ENCODE peak calls at places on chromosomes 6 and 20, in eight cellular contexts. K is fibroblast of lung, P is GM23248, Q is left ventricle myocardium inferior, X is stomach, L is PC-3, S is colonic mucosa, R is tibial artery. G is an unnamed sample.

GRCh38 chr6:20605581-20605980 is 71.3 kb downstream of the CDKAL1 start:
- DNase-seq in K (peak; percentile 78), P (peak; percentile 52), Q (no peak), X (no peak), L (no peak), S (no peak), R (no peak), G (no peak)

GRCh38 chr20:32159766-32160221 is 47.7 kb downstream of the PLAGL2 start:
- DNase-seq in K (no peak), P (no peak), Q (no peak), X (no peak), L (no peak), S (no peak), R (no peak), G (peak; percentile 49)

GRCh38 chr6:16064687-16065086 is 64.2 kb upstream of the MYLIP start:
- DNase-seq in K (no peak), P (no peak), Q (no peak), X (no peak), L (no peak), S (no peak), R (no peak), G (no peak)

GRCh38 chr6:125201961-125202729 is 48.6 kb downstream of the TPD52L1 start:
- DNase-seq in K (peak; percentile 93), P (peak; percentile 79), Q (peak; percentile 47), X (peak; percentile 67), L (peak; percentile 88), S (peak; percentile 78), R (peak; percentile 57), G (peak; percentile 81)

GRCh38 chr20:48797850-48798747 is 29.7 kb downstream of the PREX1 start:
- DNase-seq in K (no peak), P (no peak), Q (no peak), X (no peak), L (no peak), S (no peak), R (no peak), G (peak; percentile 54)

GRCh38 chr6:20024316-20024673 is 187.1 kb downstream of the ID4 start:
- DNase-seq in K (no peak), P (no peak), Q (no peak), X (no peak), L (no peak), S (no peak), R (no peak), G (no peak)

GRCh38 chr20:58579819-58580492 is 64.8 kb upstream of the APCDD1L start:
- DNase-seq in K (no peak), P (no peak), Q (no peak), X (no peak), L (no peak), S (no peak), R (peak; percentile 8), G (peak; percentile 17)

GRCh38 chr6:129501401-129502051 is 208.5 kb downstream of the ARHGAP18 start:
- DNase-seq in K (peak; percentile 99), P (peak; percentile 97), Q (no peak), X (peak; percentile 33), L (peak; percentile 91), S (no peak), R (peak; percentile 63), G (peak; percentile 78)

GRCh38 chr20:25054995-25055629 is 2.8 kb downstream of the ACSS1 start:
- DNase-seq in K (peak; percentile 10), P (peak; percentile 77), Q (no peak), X (peak; percentile 24), L (peak; percentile 53), S (no peak), R (peak; percentile 9), G (no peak)

GRCh38 chr20:62317167-62317655 is 14.4 kb downstream of the ADRM1 start:
- DNase-seq in K (no peak), P (no peak), Q (no peak), X (no peak), L (no peak), S (no peak), R (no peak), G (no peak)

GRCh38 chr6:14349507-14349906 is 231.9 kb downstream of the CD83 start:
- DNase-seq in K (no peak), P (no peak), Q (no peak), X (no peak), L (no peak), S (no peak), R (no peak), G (no peak)

GRCh38 chr6:125784365-125784764 is 6.4 kb upstream of the NCOA7 start:
- DNase-seq in K (peak; percentile 28), P (peak; percentile 10), Q (no peak), X (no peak), L (peak; percentile 62), S (no peak), R (no peak), G (no peak)

GRCh38 chr6:160430741-160431140 is 82.6 kb downstream of the SLC22A3 start:
- DNase-seq in K (no peak), P (peak; percentile 2), Q (no peak), X (no peak), L (no peak), S (no peak), R (no peak), G (no peak)

GRCh38 chr6:112332274-112332673 is 14.9 kb upstream of the RFPL4B start:
- DNase-seq in K (peak; percentile 65), P (peak; percentile 77), Q (no peak), X (no peak), L (no peak), S (no peak), R (no peak), G (no peak)

GRCh38 chr6:30326446-30327231 is at the start of gene TRIM39:
- DNase-seq in K (peak; percentile 81), P (peak; percentile 94), Q (peak; percentile 89), X (peak; percentile 88), L (peak; percentile 73), S (peak; percentile 89), R (peak; percentile 89), G (peak; percentile 94)

GRCh38 chr6:42230320-42231034 is 12.8 kb upstream of the MRPS10 start:
- DNase-seq in K (no peak), P (peak; percentile 32), Q (no peak), X (no peak), L (peak; percentile 66), S (no peak), R (no peak), G (peak; percentile 37)

DNA sequence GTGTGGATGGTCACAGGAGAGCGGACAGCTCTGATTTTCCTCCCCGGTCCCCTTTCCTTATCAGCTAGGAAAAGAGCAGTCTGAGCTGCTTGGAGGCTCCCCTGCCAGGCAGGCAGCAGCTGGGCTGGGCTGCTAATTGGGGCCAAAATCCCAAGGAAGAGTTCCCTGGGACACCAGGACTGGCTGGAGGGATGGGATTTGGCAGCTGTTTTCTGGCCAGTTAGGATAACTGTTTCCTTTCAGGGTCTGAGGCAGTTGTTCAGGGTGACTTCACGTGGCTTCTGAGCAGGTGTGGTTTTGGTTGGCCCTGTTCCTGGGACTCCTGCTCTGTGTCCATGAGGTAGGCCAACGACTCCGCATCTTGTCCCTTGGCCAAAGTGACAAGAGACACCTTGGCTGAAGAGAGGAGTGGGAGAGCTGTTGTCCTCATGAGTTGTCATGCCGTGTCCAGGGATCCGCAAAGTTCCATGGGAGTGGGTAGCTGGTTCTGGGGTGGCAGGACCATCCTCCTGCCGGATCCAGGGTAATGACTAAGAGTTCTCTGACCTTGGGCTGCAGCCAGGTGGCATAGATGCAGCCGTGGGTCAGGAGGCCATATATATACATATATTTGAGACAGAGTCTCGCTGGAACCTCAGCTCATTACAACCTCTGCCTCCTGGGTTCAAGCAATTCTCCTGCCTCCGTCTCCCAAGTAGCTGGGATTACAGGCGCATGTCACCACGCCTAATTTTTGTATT is 21.2 kb downstream of the MRPS18A start:
- DNase-seq in K (no peak), P (no peak), Q (no peak), X (no peak), L (peak; percentile 3), S (no peak), R (no peak), G (peak; percentile 46)
- H3K4me1 ChIP-seq in K (peaks cover 6% of the 10 kb centered on the region), P (peaks cover 30% of the 10 kb centered on the region), Q (peaks cover 44% of the 10 kb centered on the region), X (peaks cover 44% of the 10 kb centered on the region), L (peaks cover 46% of the 10 kb centered on the region), S (peaks cover 17% of the 10 kb centered on the region), R (peaks cover 37% of the 10 kb centered on the region), G (no peaks in the 10 kb centered on the region)

DNA sequence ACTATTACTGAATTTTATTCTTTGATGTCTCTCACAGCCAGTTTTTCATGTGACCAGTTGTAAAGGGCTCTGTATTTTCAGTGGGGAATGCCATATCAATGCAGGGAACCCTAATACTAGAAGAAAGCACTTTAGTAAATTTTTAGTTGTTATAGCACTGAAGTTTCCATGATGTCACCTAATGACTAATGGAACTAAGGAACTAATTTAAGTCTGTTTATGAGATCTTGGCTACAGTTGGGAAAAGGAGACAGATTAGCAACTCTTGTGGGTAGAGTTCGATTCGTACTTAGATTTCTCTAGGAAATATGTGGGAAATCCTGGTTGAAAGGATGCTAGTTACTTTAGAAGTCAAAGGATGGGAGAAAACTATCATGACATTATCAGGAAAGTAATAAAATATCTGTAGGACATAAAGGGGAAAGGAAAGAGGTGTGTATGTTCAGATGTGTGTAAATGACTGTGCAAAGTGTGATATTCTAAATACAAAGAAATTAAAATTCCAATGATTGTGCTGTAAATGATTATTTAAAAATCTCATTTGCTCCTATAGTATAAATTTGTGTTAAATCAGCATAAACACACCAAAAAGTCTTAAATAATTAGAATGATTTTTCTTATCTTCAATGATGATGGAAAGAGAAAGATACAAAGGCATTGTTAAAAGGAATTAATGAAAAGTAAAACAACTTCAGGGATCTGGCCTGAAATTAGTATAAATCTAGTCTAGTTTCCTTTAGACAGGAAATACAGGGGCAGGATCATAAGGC is 103.4 kb downstream of the LRRC1 start:
- DNase-seq in K (peak; percentile 77), P (peak; percentile 72), Q (no peak), X (no peak), L (no peak), S (no peak), R (no peak), G (no peak)
- H3K4me1 ChIP-seq in K (no peaks in the 10 kb centered on the region), P (peaks cover 20% of the 10 kb centered on the region), Q (no peaks in the 10 kb centered on the region), X (peaks cover 9% of the 10 kb centered on the region), L (peaks cover 6% of the 10 kb centered on the region), S (no peaks in the 10 kb centered on the region), R (peaks cover 5% of the 10 kb centered on the region), G (peaks cover 6% of the 10 kb centered on the region)

DNA sequence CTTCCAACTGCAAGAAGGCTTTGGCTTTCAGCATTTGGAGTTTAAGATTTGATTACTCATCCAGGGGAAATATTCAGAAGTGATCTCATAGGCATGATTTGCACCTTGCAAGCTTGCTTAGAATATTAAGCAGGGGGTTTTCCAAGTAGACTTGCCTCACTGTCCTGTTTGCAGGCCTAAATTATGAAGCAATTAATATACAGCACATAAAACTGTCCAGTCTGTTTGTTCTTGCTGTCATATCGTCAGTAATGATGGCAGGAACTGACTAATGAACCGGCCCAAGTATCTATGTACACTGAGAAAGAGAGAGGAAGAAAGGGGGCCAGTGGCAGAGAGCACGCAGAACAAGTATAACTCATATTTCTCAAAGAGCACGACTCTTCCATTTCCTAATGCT is 212.5 kb upstream of the SUPT3H start:
- DNase-seq in K (peak; percentile 93), P (peak; percentile 75), Q (no peak), X (no peak), L (peak; percentile 93), S (no peak), R (no peak), G (no peak)
- H3K4me1 ChIP-seq in K (peaks cover 10% of the 10 kb centered on the region), P (peaks cover 21% of the 10 kb centered on the region), Q (peaks cover 4% of the 10 kb centered on the region), X (peaks cover 15% of the 10 kb centered on the region), L (peaks cover 68% of the 10 kb centered on the region), S (no peaks in the 10 kb centered on the region), R (no peaks in the 10 kb centered on the region), G (no peaks in the 10 kb centered on the region)

GRCh38 chr20:35731862-35732643 is 10.0 kb downstream of the RBM39 start:
- DNase-seq in K (no peak), P (no peak), Q (no peak), X (no peak), L (no peak), S (no peak), R (no peak), G (no peak)
- H3K4me1 ChIP-seq in K (peaks cover 4% of the 10 kb centered on the region), P (peaks cover 51% of the 10 kb centered on the region), Q (peaks cover 88% of the 10 kb centered on the region), X (peaks cover 95% of the 10 kb centered on the region), L (peaks cover 12% of the 10 kb centered on the region), S (no peaks in the 10 kb centered on the region), R (peaks cover 73% of the 10 kb centered on the region), G (peaks cover 2% of the 10 kb centered on the region)